ENCODE peak calls at places on chromosomes 13 and 19, in seven cellular contexts. R is RWPE1, W is astrocyte of the spinal cord, M is endodermal cell, O is PC-3, T is AG04450, S is GM06990. Z is an unnamed sample.

GRCh38 chr13:39765801-39766463 is 110.5 kb downstream of the COG6 start:
- DNase-seq in O (peak; percentile 40), S (no peak), W (peak; percentile 56), R (peak; percentile 17), T (no peak), M (peak; percentile 76), Z (no peak)

GRCh38 chr13:99698010-99698815 is 196.9 kb downstream of the TM9SF2 start:
- DNase-seq in O (no peak), W (no peak), R (no peak), S (no peak), M (no peak), T (no peak), Z (no peak)

GRCh38 chr19:13797870-13798269 is 2.6 kb downstream of the ZSWIM4 start:
- DNase-seq in W (peak; percentile 84), S (no peak), T (no peak), O (peak; percentile 89), R (no peak), M (no peak), Z (no peak)

GRCh38 chr13:114230117-114230516 is 4.6 kb upstream of the CDC16 start:
- DNase-seq in M (peak; percentile 73), R (no peak), S (no peak), W (no peak), T (no peak), O (no peak), Z (no peak)

GRCh38 chr13:66222127-66222526 is 1008.0 kb downstream of the PCDH9 start:
- DNase-seq in R (no peak), M (no peak), T (no peak), W (no peak), O (no peak), S (no peak), Z (no peak)

GRCh38 chr13:48979892-48980291 is 4.2 kb downstream of the FNDC3A start:
- DNase-seq in R (no peak), W (no peak), S (peak; percentile 58), O (no peak), T (no peak), M (no peak), Z (peak; percentile 40)

GRCh38 chr13:78662467-78662866 is 3.5 kb upstream of the OBI1 start:
- DNase-seq in S (no peak), O (no peak), R (no peak), M (no peak), T (no peak), W (no peak), Z (peak; percentile 23)

GRCh38 chr13:109704771-109705628 is 81.4 kb downstream of the IRS2 start:
- DNase-seq in S (no peak), T (no peak), W (no peak), M (no peak), O (peak; percentile 54), R (peak; percentile 51), Z (no peak)

GRCh38 chr19:43618921-43619261 is 538 bp downstream of the ZNF428 start:
- DNase-seq in W (no peak), M (no peak), R (peak; percentile 27), T (no peak), S (no peak), O (peak; percentile 12), Z (peak; percentile 80)

GRCh38 chr19:9060559-9061340 is 26.1 kb upstream of the OR1M1 start:
- DNase-seq in O (no peak), W (no peak), S (no peak), T (no peak), M (no peak), R (no peak), Z (no peak)

GRCh38 chr13:30832845-30833332 is 73.2 kb upstream of the MEDAG start:
- DNase-seq in W (peak; percentile 74), O (peak; percentile 97), M (peak; percentile 77), R (peak; percentile 77), T (no peak), S (no peak), Z (peak; percentile 59)

GRCh38 chr19:824885-825284 is 2.8 kb upstream of the AZU1 start:
- DNase-seq in T (no peak), W (no peak), R (no peak), S (no peak), O (no peak), M (peak; percentile 38), Z (no peak)

GRCh38 chr13:60756306-60756705 is 359.3 kb downstream of the TDRD3 start:
- DNase-seq in O (peak; percentile 8), W (peak; percentile 22), S (no peak), M (peak; percentile 56), R (no peak), T (no peak), Z (no peak)

GRCh38 chr13:32415019-32415418 is 12.9 kb downstream of the N4BP2L1 start:
- DNase-seq in W (no peak), O (peak; percentile 20), S (no peak), R (no peak), T (no peak), M (peak; percentile 81), Z (no peak)

GRCh38 chr19:38386300-38386967 is 1.4 kb downstream of the GGN start:
- DNase-seq in S (no peak), R (no peak), W (no peak), O (no peak), M (peak; percentile 74), T (no peak), Z (no peak)

GRCh38 chr13:35621989-35622388 is 145.5 kb upstream of the MAB21L1 start:
- DNase-seq in T (no peak), W (no peak), O (peak; percentile 31), S (no peak), R (no peak), M (peak; percentile 65), Z (no peak)

GRCh38 chr19:17775991-17776803 is 18.7 kb upstream of the B3GNT3 start:
- DNase-seq in T (no peak), R (no peak), S (peak; percentile 91), M (no peak), O (peak; percentile 37), W (no peak), Z (peak; percentile 93)

GRCh38 chr19:47723573-47723923 is 10.3 kb downstream of the EHD2 start:
- DNase-seq in O (peak; percentile 64), R (no peak), W (peak; percentile 88), M (no peak), T (no peak), S (no peak), Z (no peak)

GRCh38 chr19:47253467-47253881 is 2.9 kb upstream of the CCDC9 start:
- DNase-seq in W (peak; percentile 84), R (no peak), O (peak; percentile 83), S (no peak), T (peak; percentile 79), M (no peak), Z (no peak)

GRCh38 chr19:41089955-41090354 is 1.7 kb downstream of the CYP2A13 start:
- DNase-seq in T (no peak), R (no peak), W (no peak), O (no peak), S (no peak), M (peak; percentile 70), Z (no peak)

GRCh38 chr13:97113231-97114001 is 108.7 kb upstream of the MBNL2 start:
- DNase-seq in R (no peak), O (no peak), M (peak; percentile 54), T (no peak), S (no peak), W (no peak), Z (no peak)

GRCh38 chr13:45200701-45201230 is at the start of gene KCTD4:
- DNase-seq in M (no peak), T (no peak), W (peak; percentile 34), S (no peak), R (no peak), O (no peak), Z (no peak)

DNA sequence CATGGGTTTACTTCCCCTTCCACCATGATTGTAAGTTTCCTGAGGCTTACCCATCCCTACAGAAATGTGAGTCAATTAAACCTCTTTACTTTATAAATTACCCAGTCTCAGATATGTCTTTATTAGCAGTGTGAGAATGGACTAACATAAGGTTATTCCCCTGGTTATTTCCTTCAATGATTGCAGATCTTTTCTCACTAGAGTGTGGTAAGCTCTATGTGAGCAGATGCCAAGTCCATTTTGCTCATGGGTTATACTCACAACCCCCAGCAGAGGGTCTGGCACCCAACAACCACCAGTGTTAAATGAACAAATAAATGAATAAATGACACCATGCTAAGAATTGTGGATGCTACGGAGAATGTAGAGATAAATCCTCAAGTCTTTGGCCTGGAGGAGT is 472.8 kb downstream of the LIG4 start:
- DNase-seq in M (no peak), R (no peak), O (no peak), S (no peak), W (no peak), T (no peak), Z (no peak)
- TF ChIP-seq CTCF in M (peak; percentile 50), R (no peak), O (no peak), S (no peak), W (no peak), T (peak; percentile 17), Z (no peak)

DNA sequence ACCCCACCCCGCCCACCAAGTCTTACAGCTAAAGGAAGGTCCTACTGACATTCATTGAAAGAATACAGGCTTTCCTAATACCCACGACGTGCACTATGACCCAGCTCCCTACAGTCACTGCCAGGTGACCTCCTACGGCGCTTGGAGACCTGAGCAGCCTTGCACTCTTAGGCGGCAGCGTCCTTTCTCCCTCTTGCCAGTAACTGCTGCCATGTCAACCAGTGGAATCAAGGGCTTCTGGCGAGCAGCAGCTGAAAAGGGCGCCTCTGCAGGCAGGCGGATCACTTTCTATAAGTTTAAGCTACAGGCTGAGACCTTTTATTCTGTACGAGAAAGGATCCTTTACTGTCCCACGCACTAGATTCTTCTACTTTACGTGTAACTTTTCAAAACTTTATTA is 2.0 kb downstream of the KCTD12 start:
- DNase-seq in O (no peak), R (no peak), S (peak; percentile 32), T (no peak), W (peak; percentile 30), M (peak; percentile 87), Z (no peak)
- TF ChIP-seq CTCF in O (no peak), R (peak; percentile 53), S (peak; percentile 63), T (peak; percentile 14), W (peak; percentile 41), M (peak; percentile 72), Z (no peak)

DNA sequence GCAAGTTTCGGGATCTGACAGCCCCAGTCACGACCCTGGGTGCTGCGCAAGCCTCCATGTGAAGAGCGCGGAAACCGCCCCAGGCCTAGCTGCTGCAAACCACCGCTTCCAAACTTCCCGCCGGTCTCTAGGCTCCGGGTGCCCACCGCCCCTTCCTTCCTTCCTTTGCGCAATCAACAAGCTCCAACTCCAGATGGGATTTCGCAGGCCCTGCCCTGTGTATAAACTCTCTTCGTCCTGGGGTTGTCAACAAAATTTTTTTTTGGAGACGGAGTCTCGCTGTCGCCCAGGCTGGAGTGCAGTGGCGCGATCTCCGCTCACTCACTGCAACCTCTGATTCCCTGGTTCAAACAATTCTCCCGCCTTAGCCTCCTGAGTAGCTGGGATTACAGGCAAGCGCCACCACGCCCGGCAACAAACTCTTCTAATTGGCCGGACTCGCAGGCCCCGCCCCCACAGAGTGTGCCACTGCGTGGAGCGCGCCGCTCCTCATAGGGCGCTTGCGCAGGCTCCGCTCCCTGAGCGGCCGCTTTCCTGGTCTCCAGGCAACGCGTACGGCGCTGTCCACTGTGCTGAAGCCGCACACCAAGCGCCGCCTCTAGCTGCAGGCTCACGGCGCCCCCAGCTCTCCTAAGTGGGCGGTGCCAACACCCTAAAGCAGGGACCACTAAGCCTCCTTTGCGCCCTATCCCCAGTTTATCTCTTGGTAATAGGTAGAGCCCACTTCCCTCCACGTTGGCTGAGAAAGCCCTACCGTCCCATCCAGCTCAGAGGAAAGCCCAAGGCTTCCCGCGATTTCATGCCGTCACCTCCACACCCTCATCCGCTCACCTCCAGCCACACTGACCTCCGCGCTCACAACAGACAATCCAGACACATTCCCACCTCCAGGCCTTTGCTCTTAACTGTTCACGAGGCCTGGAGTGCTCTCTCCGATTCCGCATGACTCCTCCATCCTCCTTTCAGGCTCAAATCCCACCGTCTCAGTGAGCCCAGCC is 5.5 kb upstream of the QTRT1 start:
- DNase-seq in S (peak; percentile 89), O (peak; percentile 97), T (peak; percentile 85), M (peak; percentile 99), R (peak; percentile 96), W (peak; percentile 93), Z (peak; percentile 98)
- TF ChIP-seq CTCF in S (no peak), O (no peak), T (no peak), M (no peak), R (no peak), W (no peak), Z (no peak)

GRCh38 chr19:58150328-58150921 is at the start of gene ZNF329:
- DNase-seq in M (peak; percentile 94), T (peak; percentile 58), W (peak; percentile 83), S (peak; percentile 90), R (peak; percentile 96), O (peak; percentile 93), Z (peak; percentile 94)
- TF ChIP-seq CTCF in M (no peak), T (no peak), W (no peak), S (no peak), R (no peak), O (no peak), Z (no peak)